ENCODE peak calls at places on chromosomes 6 and 20, in seven cellular contexts. One of them, this sample, is unnamed.

GRCh38 chr20:44614525-44614924 is 32.1 kb downstream of the PKIG start:
- DNase-seq in hepatic stellate cell: no peak
- DNase-seq in GM13977: no peak
- DNase-seq in astrocyte: no peak
- DNase-seq in activated T-helper 9 cell treated with anti-CD3 and anti-CD28 coated beads, Interleukin-2, amount 50 U/mL, for 16 hours: no peak
- DNase-seq in stimulated activated CD4-positive, alpha-beta T cell treated with anti-CD3 and anti-CD28 coated beads, Interleukin-12 subunit alpha, Interleukin-12 subunit beta, amount 100 ng/mL, for 48 hours: no peak
- DNase-seq in GM20000: no peak
- DNase-seq in this sample: no peak

GRCh38 chr6:159013229-159013628 is 13.2 kb upstream of the RSPH3 start:
- DNase-seq in hepatic stellate cell: no peak
- DNase-seq in GM13977: no peak
- DNase-seq in astrocyte: peak; percentile 89
- DNase-seq in activated T-helper 9 cell treated with anti-CD3 and anti-CD28 coated beads, Interleukin-2, amount 50 U/mL, for 16 hours: no peak
- DNase-seq in stimulated activated CD4-positive, alpha-beta T cell treated with anti-CD3 and anti-CD28 coated beads, Interleukin-12 subunit alpha, Interleukin-12 subunit beta, amount 100 ng/mL, for 48 hours: no peak
- DNase-seq in GM20000: no peak
- DNase-seq in this sample: peak; percentile 23

GRCh38 chr6:125041740-125042459 is 79.7 kb downstream of the RNF217 start:
- DNase-seq in hepatic stellate cell: no peak
- DNase-seq in GM13977: no peak
- DNase-seq in astrocyte: peak; percentile 53
- DNase-seq in activated T-helper 9 cell treated with anti-CD3 and anti-CD28 coated beads, Interleukin-2, amount 50 U/mL, for 16 hours: no peak
- DNase-seq in stimulated activated CD4-positive, alpha-beta T cell treated with anti-CD3 and anti-CD28 coated beads, Interleukin-12 subunit alpha, Interleukin-12 subunit beta, amount 100 ng/mL, for 48 hours: no peak
- DNase-seq in GM20000: no peak
- DNase-seq in this sample: no peak

GRCh38 chr6:159105716-159106115 is 60.9 kb upstream of the TAGAP start:
- DNase-seq in hepatic stellate cell: no peak
- DNase-seq in GM13977: no peak
- DNase-seq in astrocyte: no peak
- DNase-seq in activated T-helper 9 cell treated with anti-CD3 and anti-CD28 coated beads, Interleukin-2, amount 50 U/mL, for 16 hours: no peak
- DNase-seq in stimulated activated CD4-positive, alpha-beta T cell treated with anti-CD3 and anti-CD28 coated beads, Interleukin-12 subunit alpha, Interleukin-12 subunit beta, amount 100 ng/mL, for 48 hours: no peak
- DNase-seq in GM20000: no peak
- DNase-seq in this sample: peak; percentile 50

GRCh38 chr6:126100386-126100785 is 114.0 kb downstream of the TRMT11 start:
- DNase-seq in hepatic stellate cell: no peak
- DNase-seq in GM13977: no peak
- DNase-seq in astrocyte: no peak
- DNase-seq in activated T-helper 9 cell treated with anti-CD3 and anti-CD28 coated beads, Interleukin-2, amount 50 U/mL, for 16 hours: no peak
- DNase-seq in stimulated activated CD4-positive, alpha-beta T cell treated with anti-CD3 and anti-CD28 coated beads, Interleukin-12 subunit alpha, Interleukin-12 subunit beta, amount 100 ng/mL, for 48 hours: no peak
- DNase-seq in GM20000: no peak
- DNase-seq in this sample: no peak

GRCh38 chr6:160348552-160349441 is 619 bp downstream of the SLC22A3 start:
- DNase-seq in hepatic stellate cell: peak; percentile 21
- DNase-seq in GM13977: no peak
- DNase-seq in astrocyte: peak; percentile 17
- DNase-seq in activated T-helper 9 cell treated with anti-CD3 and anti-CD28 coated beads, Interleukin-2, amount 50 U/mL, for 16 hours: no peak
- DNase-seq in stimulated activated CD4-positive, alpha-beta T cell treated with anti-CD3 and anti-CD28 coated beads, Interleukin-12 subunit alpha, Interleukin-12 subunit beta, amount 100 ng/mL, for 48 hours: no peak
- DNase-seq in GM20000: no peak
- DNase-seq in this sample: no peak

GRCh38 chr20:10629946-10630345 is 43.9 kb downstream of the JAG1 start:
- DNase-seq in hepatic stellate cell: no peak
- DNase-seq in GM13977: no peak
- DNase-seq in astrocyte: no peak
- DNase-seq in activated T-helper 9 cell treated with anti-CD3 and anti-CD28 coated beads, Interleukin-2, amount 50 U/mL, for 16 hours: no peak
- DNase-seq in stimulated activated CD4-positive, alpha-beta T cell treated with anti-CD3 and anti-CD28 coated beads, Interleukin-12 subunit alpha, Interleukin-12 subunit beta, amount 100 ng/mL, for 48 hours: no peak
- DNase-seq in GM20000: no peak
- DNase-seq in this sample: no peak

GRCh38 chr6:134882426-134883038 is 67.4 kb downstream of the ALDH8A1 start:
- DNase-seq in hepatic stellate cell: peak; percentile 51
- DNase-seq in GM13977: peak; percentile 48
- DNase-seq in astrocyte: peak; percentile 48
- DNase-seq in activated T-helper 9 cell treated with anti-CD3 and anti-CD28 coated beads, Interleukin-2, amount 50 U/mL, for 16 hours: peak; percentile 21
- DNase-seq in stimulated activated CD4-positive, alpha-beta T cell treated with anti-CD3 and anti-CD28 coated beads, Interleukin-12 subunit alpha, Interleukin-12 subunit beta, amount 100 ng/mL, for 48 hours: peak; percentile 54
- DNase-seq in GM20000: peak; percentile 41
- DNase-seq in this sample: peak; percentile 77

GRCh38 chr6:74720923-74721322 is 484.9 kb downstream of the COL12A1 start:
- DNase-seq in hepatic stellate cell: no peak
- DNase-seq in GM13977: no peak
- DNase-seq in astrocyte: no peak
- DNase-seq in activated T-helper 9 cell treated with anti-CD3 and anti-CD28 coated beads, Interleukin-2, amount 50 U/mL, for 16 hours: no peak
- DNase-seq in stimulated activated CD4-positive, alpha-beta T cell treated with anti-CD3 and anti-CD28 coated beads, Interleukin-12 subunit alpha, Interleukin-12 subunit beta, amount 100 ng/mL, for 48 hours: no peak
- DNase-seq in GM20000: no peak
- DNase-seq in this sample: no peak

GRCh38 chr20:33169176-33169794 is 1.3 kb downstream of the BPIFA2 start:
- DNase-seq in hepatic stellate cell: no peak
- DNase-seq in GM13977: no peak
- DNase-seq in astrocyte: no peak
- DNase-seq in activated T-helper 9 cell treated with anti-CD3 and anti-CD28 coated beads, Interleukin-2, amount 50 U/mL, for 16 hours: no peak
- DNase-seq in stimulated activated CD4-positive, alpha-beta T cell treated with anti-CD3 and anti-CD28 coated beads, Interleukin-12 subunit alpha, Interleukin-12 subunit beta, amount 100 ng/mL, for 48 hours: peak; percentile 52
- DNase-seq in GM20000: no peak
- DNase-seq in this sample: peak; percentile 56

GRCh38 chr6:158086706-158087518 is 81.2 kb downstream of the SERAC1 start:
- DNase-seq in hepatic stellate cell: no peak
- DNase-seq in GM13977: no peak
- DNase-seq in astrocyte: no peak
- DNase-seq in activated T-helper 9 cell treated with anti-CD3 and anti-CD28 coated beads, Interleukin-2, amount 50 U/mL, for 16 hours: no peak
- DNase-seq in stimulated activated CD4-positive, alpha-beta T cell treated with anti-CD3 and anti-CD28 coated beads, Interleukin-12 subunit alpha, Interleukin-12 subunit beta, amount 100 ng/mL, for 48 hours: no peak
- DNase-seq in GM20000: no peak
- DNase-seq in this sample: no peak

GRCh38 chr6:169723991-169724553 is at the start of gene PHF10:
- DNase-seq in hepatic stellate cell: peak; percentile 38
- DNase-seq in GM13977: peak; percentile 91
- DNase-seq in astrocyte: no peak
- DNase-seq in activated T-helper 9 cell treated with anti-CD3 and anti-CD28 coated beads, Interleukin-2, amount 50 U/mL, for 16 hours: peak; percentile 37
- DNase-seq in stimulated activated CD4-positive, alpha-beta T cell treated with anti-CD3 and anti-CD28 coated beads, Interleukin-12 subunit alpha, Interleukin-12 subunit beta, amount 100 ng/mL, for 48 hours: peak; percentile 24
- DNase-seq in GM20000: peak; percentile 92
- DNase-seq in this sample: peak; percentile 45

GRCh38 chr20:6030453-6031080 is 23.3 kb downstream of the LRRN4 start:
- DNase-seq in hepatic stellate cell: no peak
- DNase-seq in GM13977: no peak
- DNase-seq in astrocyte: no peak
- DNase-seq in activated T-helper 9 cell treated with anti-CD3 and anti-CD28 coated beads, Interleukin-2, amount 50 U/mL, for 16 hours: no peak
- DNase-seq in stimulated activated CD4-positive, alpha-beta T cell treated with anti-CD3 and anti-CD28 coated beads, Interleukin-12 subunit alpha, Interleukin-12 subunit beta, amount 100 ng/mL, for 48 hours: no peak
- DNase-seq in GM20000: no peak
- DNase-seq in this sample: no peak

GRCh38 chr6:155171109-155171746 is 92.6 kb upstream of the CLDN20 start:
- DNase-seq in hepatic stellate cell: peak; percentile 79
- DNase-seq in GM13977: peak; percentile 78
- DNase-seq in astrocyte: peak; percentile 94
- DNase-seq in activated T-helper 9 cell treated with anti-CD3 and anti-CD28 coated beads, Interleukin-2, amount 50 U/mL, for 16 hours: peak; percentile 76
- DNase-seq in stimulated activated CD4-positive, alpha-beta T cell treated with anti-CD3 and anti-CD28 coated beads, Interleukin-12 subunit alpha, Interleukin-12 subunit beta, amount 100 ng/mL, for 48 hours: peak; percentile 79
- DNase-seq in GM20000: peak; percentile 74
- DNase-seq in this sample: no peak

GRCh38 chr6:22770042-22770441 is 200.7 kb downstream of the HDGFL1 start:
- DNase-seq in hepatic stellate cell: no peak
- DNase-seq in GM13977: no peak
- DNase-seq in astrocyte: no peak
- DNase-seq in activated T-helper 9 cell treated with anti-CD3 and anti-CD28 coated beads, Interleukin-2, amount 50 U/mL, for 16 hours: no peak
- DNase-seq in stimulated activated CD4-positive, alpha-beta T cell treated with anti-CD3 and anti-CD28 coated beads, Interleukin-12 subunit alpha, Interleukin-12 subunit beta, amount 100 ng/mL, for 48 hours: no peak
- DNase-seq in GM20000: no peak
- DNase-seq in this sample: no peak

GRCh38 chr20:33164763-33165095 is 3.2 kb upstream of the BPIFA2 start:
- DNase-seq in hepatic stellate cell: no peak
- DNase-seq in GM13977: no peak
- DNase-seq in astrocyte: no peak
- DNase-seq in activated T-helper 9 cell treated with anti-CD3 and anti-CD28 coated beads, Interleukin-2, amount 50 U/mL, for 16 hours: no peak
- DNase-seq in stimulated activated CD4-positive, alpha-beta T cell treated with anti-CD3 and anti-CD28 coated beads, Interleukin-12 subunit alpha, Interleukin-12 subunit beta, amount 100 ng/mL, for 48 hours: no peak
- DNase-seq in GM20000: no peak
- DNase-seq in this sample: no peak

GRCh38 chr6:100194535-100194934 is 200.5 kb upstream of the MCHR2 start:
- DNase-seq in hepatic stellate cell: no peak
- DNase-seq in GM13977: peak; percentile 32
- DNase-seq in astrocyte: peak; percentile 35
- DNase-seq in activated T-helper 9 cell treated with anti-CD3 and anti-CD28 coated beads, Interleukin-2, amount 50 U/mL, for 16 hours: no peak
- DNase-seq in stimulated activated CD4-positive, alpha-beta T cell treated with anti-CD3 and anti-CD28 coated beads, Interleukin-12 subunit alpha, Interleukin-12 subunit beta, amount 100 ng/mL, for 48 hours: no peak
- DNase-seq in GM20000: no peak
- DNase-seq in this sample: no peak

GRCh38 chr6:37680668-37681067 is 17.0 kb downstream of the MDGA1 start:
- DNase-seq in hepatic stellate cell: no peak
- DNase-seq in GM13977: no peak
- DNase-seq in astrocyte: no peak
- DNase-seq in activated T-helper 9 cell treated with anti-CD3 and anti-CD28 coated beads, Interleukin-2, amount 50 U/mL, for 16 hours: no peak
- DNase-seq in stimulated activated CD4-positive, alpha-beta T cell treated with anti-CD3 and anti-CD28 coated beads, Interleukin-12 subunit alpha, Interleukin-12 subunit beta, amount 100 ng/mL, for 48 hours: no peak
- DNase-seq in GM20000: no peak
- DNase-seq in this sample: no peak

GRCh38 chr20:53291548-53291947 is 302.1 kb downstream of the ZNF217 start:
- DNase-seq in hepatic stellate cell: no peak
- DNase-seq in GM13977: no peak
- DNase-seq in astrocyte: no peak
- DNase-seq in activated T-helper 9 cell treated with anti-CD3 and anti-CD28 coated beads, Interleukin-2, amount 50 U/mL, for 16 hours: no peak
- DNase-seq in stimulated activated CD4-positive, alpha-beta T cell treated with anti-CD3 and anti-CD28 coated beads, Interleukin-12 subunit alpha, Interleukin-12 subunit beta, amount 100 ng/mL, for 48 hours: no peak
- DNase-seq in GM20000: no peak
- DNase-seq in this sample: peak; percentile 24

GRCh38 chr6:107115695-107116327 is 496 bp upstream of the BEND3 start:
- DNase-seq in hepatic stellate cell: peak; percentile 63
- DNase-seq in GM13977: peak; percentile 63
- DNase-seq in astrocyte: no peak
- DNase-seq in activated T-helper 9 cell treated with anti-CD3 and anti-CD28 coated beads, Interleukin-2, amount 50 U/mL, for 16 hours: no peak
- DNase-seq in stimulated activated CD4-positive, alpha-beta T cell treated with anti-CD3 and anti-CD28 coated beads, Interleukin-12 subunit alpha, Interleukin-12 subunit beta, amount 100 ng/mL, for 48 hours: peak; percentile 17
- DNase-seq in GM20000: peak; percentile 64
- DNase-seq in this sample: peak; percentile 67

GRCh38 chr6:52975580-52975979 is 19.5 kb downstream of the GSTA4 start:
- DNase-seq in hepatic stellate cell: peak; percentile 11
- DNase-seq in GM13977: no peak
- DNase-seq in astrocyte: no peak
- DNase-seq in activated T-helper 9 cell treated with anti-CD3 and anti-CD28 coated beads, Interleukin-2, amount 50 U/mL, for 16 hours: no peak
- DNase-seq in stimulated activated CD4-positive, alpha-beta T cell treated with anti-CD3 and anti-CD28 coated beads, Interleukin-12 subunit alpha, Interleukin-12 subunit beta, amount 100 ng/mL, for 48 hours: no peak
- DNase-seq in GM20000: no peak
- DNase-seq in this sample: no peak

GRCh38 chr20:20083796-20084195 is 31.5 kb downstream of the CFAP61 start:
- DNase-seq in hepatic stellate cell: no peak
- DNase-seq in GM13977: peak; percentile 42
- DNase-seq in astrocyte: peak; percentile 11
- DNase-seq in activated T-helper 9 cell treated with anti-CD3 and anti-CD28 coated beads, Interleukin-2, amount 50 U/mL, for 16 hours: no peak
- DNase-seq in stimulated activated CD4-positive, alpha-beta T cell treated with anti-CD3 and anti-CD28 coated beads, Interleukin-12 subunit alpha, Interleukin-12 subunit beta, amount 100 ng/mL, for 48 hours: no peak
- DNase-seq in GM20000: peak; percentile 43
- DNase-seq in this sample: peak; percentile 67

GRCh38 chr6:148064406-148065134 is 278.1 kb upstream of the SASH1 start:
- DNase-seq in hepatic stellate cell: no peak
- DNase-seq in GM13977: no peak
- DNase-seq in astrocyte: peak; percentile 83
- DNase-seq in activated T-helper 9 cell treated with anti-CD3 and anti-CD28 coated beads, Interleukin-2, amount 50 U/mL, for 16 hours: no peak
- DNase-seq in stimulated activated CD4-positive, alpha-beta T cell treated with anti-CD3 and anti-CD28 coated beads, Interleukin-12 subunit alpha, Interleukin-12 subunit beta, amount 100 ng/mL, for 48 hours: no peak
- DNase-seq in GM20000: no peak
- DNase-seq in this sample: no peak

GRCh38 chr6:42704251-42704936 is 18.0 kb downstream of the PRPH2 start:
- DNase-seq in hepatic stellate cell: no peak
- DNase-seq in GM13977: no peak
- DNase-seq in astrocyte: no peak
- DNase-seq in activated T-helper 9 cell treated with anti-CD3 and anti-CD28 coated beads, Interleukin-2, amount 50 U/mL, for 16 hours: no peak
- DNase-seq in stimulated activated CD4-positive, alpha-beta T cell treated with anti-CD3 and anti-CD28 coated beads, Interleukin-12 subunit alpha, Interleukin-12 subunit beta, amount 100 ng/mL, for 48 hours: no peak
- DNase-seq in GM20000: no peak
- DNase-seq in this sample: no peak

This sample was measured in NAMALWA.